ENCODE peak calls at places on chromosome 15, in ten cellular contexts. E is A549, I is uterus, M is HCT116, Z is transverse colon, X is adrenal gland, Q is GM12892, B is ovary, R is esophagus squamous epithelium, H is K562. S is an unnamed sample.
A peak's percentile ranks its signal among the peaks of the same experiment; 100 is the strongest.

GRCh38 chr15:52796742-52797515 is 6.8 kb upstream of the ONECUT1 start:
- DNase-seq in I (no peak), B (no peak), H (no peak), R (no peak), Z (no peak), M (no peak), Q (no peak), E (no peak), X (no peak), S (no peak)

GRCh38 chr15:55846108-55846707 is 103.3 kb upstream of the PRTG start:
- DNase-seq in I (peak; percentile 77), Z (peak; percentile 23), Q (no peak), B (no peak), M (peak; percentile 57), R (no peak), X (peak; percentile 60), E (peak; percentile 71), H (peak; percentile 50), S (peak; percentile 19)

GRCh38 chr15:69462030-69462492 is 9.4 kb downstream of the RPLP1 start:
- DNase-seq in E (no peak), H (no peak), Q (no peak), X (peak; percentile 76), B (peak; percentile 73), I (peak; percentile 47), Z (peak; percentile 50), R (no peak), M (no peak), S (no peak)

GRCh38 chr15:89772933-89773583 is 3.1 kb upstream of the MESP2 start:
- DNase-seq in Z (no peak), R (no peak), E (peak; percentile 79), H (no peak), B (no peak), X (no peak), Q (no peak), M (peak; percentile 29), I (no peak), S (no peak)

GRCh38 chr15:48451241-48451640 is 120.0 kb downstream of the DUT start:
- DNase-seq in H (no peak), I (no peak), R (no peak), Z (no peak), M (no peak), B (no peak), E (no peak), X (no peak), Q (no peak), S (no peak)

GRCh38 chr15:96494530-96494929 is 164.0 kb downstream of the NR2F2 start:
- DNase-seq in M (no peak), B (no peak), I (no peak), E (no peak), R (no peak), X (no peak), Z (no peak), H (no peak), Q (no peak), S (no peak)

GRCh38 chr15:31740203-31740602 is 290.1 kb upstream of the CHRNA7 start:
- DNase-seq in H (no peak), I (no peak), M (no peak), Z (no peak), R (no peak), B (no peak), Q (no peak), X (no peak), E (no peak), S (no peak)

GRCh38 chr15:66613743-66614142 is 47.9 kb upstream of the LCTL start:
- DNase-seq in E (no peak), R (no peak), M (no peak), Q (no peak), I (no peak), X (no peak), B (no peak), Z (no peak), H (no peak), S (no peak)

GRCh38 chr15:80660114-80660513 is 35.0 kb upstream of the ABHD17C start:
- DNase-seq in H (no peak), Z (peak; percentile 51), B (no peak), M (no peak), E (peak; percentile 55), X (peak; percentile 66), Q (no peak), R (no peak), I (no peak), S (no peak)

DNA sequence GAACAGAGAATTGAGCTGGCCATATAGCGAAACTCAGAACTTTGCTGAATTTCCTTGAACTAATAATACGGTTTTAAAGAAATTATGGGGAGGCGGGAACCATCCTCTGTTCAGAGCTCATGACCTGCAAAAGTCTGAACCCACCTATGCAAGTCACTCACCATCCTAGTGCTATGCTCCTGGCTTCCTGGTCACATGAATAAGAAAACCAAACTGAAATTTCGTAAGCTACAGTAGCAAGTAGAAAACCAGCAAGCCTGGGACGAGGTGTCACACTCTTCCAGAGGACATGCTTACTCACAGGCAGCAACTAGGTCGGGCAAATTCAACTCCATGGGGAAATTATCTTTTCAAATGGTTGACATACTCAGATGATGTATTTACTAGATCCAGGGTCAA is 31.2 kb downstream of the LDHAL6B start:
- DNase-seq in B (no peak), Q (no peak), Z (no peak), I (no peak), H (no peak), M (no peak), X (no peak), R (no peak), E (no peak), S (no peak)
- TF ChIP-seq POLR2A in B (no peak), Q (peak; percentile 37), Z (no peak), I (no peak), H (no peak), M (no peak), X (no peak), R (no peak), E (no peak), S (no peak)

GRCh38 chr15:64635486-64635815 is 139.9 kb downstream of the RBPMS2 start:
- DNase-seq in H (no peak), E (no peak), Z (no peak), I (peak; percentile 68), X (peak; percentile 74), M (no peak), Q (no peak), R (no peak), B (no peak), S (no peak)

GRCh38 chr15:64636101-64636500 is 139.3 kb downstream of the RBPMS2 start:
- DNase-seq in Q (no peak), M (no peak), X (no peak), E (no peak), I (no peak), H (no peak), B (no peak), Z (no peak), R (no peak), S (no peak)

GRCh38 chr15:64634576-64635485 is 140.6 kb downstream of the RBPMS2 start:
- DNase-seq in I (no peak), M (no peak), Q (no peak), Z (no peak), X (no peak), E (no peak), B (no peak), H (no peak), R (no peak), S (no peak)

GRCh38 chr15:64633332-64633731 is 142.1 kb downstream of the RBPMS2 start:
- DNase-seq in M (no peak), Q (no peak), Z (no peak), I (no peak), X (no peak), E (no peak), B (no peak), H (no peak), R (no peak), S (no peak)

GRCh38 chr15:64634020-64634419 is 141.4 kb downstream of the RBPMS2 start:
- DNase-seq in X (no peak), Q (peak; percentile 23), R (no peak), Z (peak; percentile 24), H (no peak), E (no peak), I (no peak), M (no peak), B (no peak), S (no peak)
- TF ChIP-seq POLR2A in X (no peak), Q (no peak), R (no peak), Z (no peak), H (no peak), E (no peak), I (no peak), M (no peak), B (no peak), S (no peak)

DNA sequence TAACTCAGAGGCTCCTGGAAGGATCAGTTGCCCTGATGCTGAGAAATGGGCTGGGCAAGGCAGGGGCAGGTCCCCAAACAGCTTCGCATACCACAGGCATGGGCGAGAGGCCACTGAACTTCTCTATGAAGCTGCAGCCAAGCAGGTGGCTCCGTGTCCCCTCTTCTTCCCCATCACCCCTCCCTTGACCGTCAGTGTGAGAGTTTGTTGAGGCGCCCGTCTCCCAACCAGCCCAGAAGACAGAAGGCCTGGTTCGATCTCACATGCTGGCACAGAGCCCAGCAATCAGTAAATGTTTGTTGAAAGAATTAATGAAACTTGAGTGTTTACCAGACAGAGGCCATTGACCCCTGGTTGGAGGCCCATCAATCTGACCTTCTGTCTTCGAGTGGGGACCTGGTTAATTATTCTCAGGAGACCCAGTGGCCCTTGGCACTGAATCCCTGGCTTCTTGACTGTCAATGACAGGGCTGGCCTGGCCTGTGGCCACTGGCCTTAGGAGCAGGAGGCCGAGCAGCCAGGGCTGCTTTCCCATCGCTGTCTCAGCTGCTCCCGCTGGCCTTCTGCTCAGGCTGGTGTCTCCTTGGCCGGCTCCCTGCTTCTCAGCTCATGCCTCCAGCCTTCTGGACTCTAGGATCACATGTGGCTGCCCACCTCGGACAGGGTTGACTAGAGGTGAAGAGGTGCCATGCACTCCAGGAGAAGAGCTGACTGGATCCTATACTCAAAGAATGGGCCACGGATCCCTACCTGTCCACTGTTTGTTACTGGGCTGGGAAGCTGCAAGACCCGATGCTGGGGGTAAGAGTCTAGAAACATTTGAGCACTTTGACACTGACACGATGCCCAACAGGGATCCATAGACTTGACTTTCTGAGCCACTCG is 113.4 kb downstream of the ASB7 start:
- DNase-seq in H (no peak), E (no peak), Z (peak; percentile 19), M (no peak), Q (no peak), I (no peak), R (no peak), X (peak; percentile 73), B (no peak), S (no peak)
- TF ChIP-seq POLR2A in H (no peak), E (no peak), Z (no peak), M (no peak), Q (no peak), I (no peak), R (no peak), X (no peak), B (no peak), S (no peak)

DNA sequence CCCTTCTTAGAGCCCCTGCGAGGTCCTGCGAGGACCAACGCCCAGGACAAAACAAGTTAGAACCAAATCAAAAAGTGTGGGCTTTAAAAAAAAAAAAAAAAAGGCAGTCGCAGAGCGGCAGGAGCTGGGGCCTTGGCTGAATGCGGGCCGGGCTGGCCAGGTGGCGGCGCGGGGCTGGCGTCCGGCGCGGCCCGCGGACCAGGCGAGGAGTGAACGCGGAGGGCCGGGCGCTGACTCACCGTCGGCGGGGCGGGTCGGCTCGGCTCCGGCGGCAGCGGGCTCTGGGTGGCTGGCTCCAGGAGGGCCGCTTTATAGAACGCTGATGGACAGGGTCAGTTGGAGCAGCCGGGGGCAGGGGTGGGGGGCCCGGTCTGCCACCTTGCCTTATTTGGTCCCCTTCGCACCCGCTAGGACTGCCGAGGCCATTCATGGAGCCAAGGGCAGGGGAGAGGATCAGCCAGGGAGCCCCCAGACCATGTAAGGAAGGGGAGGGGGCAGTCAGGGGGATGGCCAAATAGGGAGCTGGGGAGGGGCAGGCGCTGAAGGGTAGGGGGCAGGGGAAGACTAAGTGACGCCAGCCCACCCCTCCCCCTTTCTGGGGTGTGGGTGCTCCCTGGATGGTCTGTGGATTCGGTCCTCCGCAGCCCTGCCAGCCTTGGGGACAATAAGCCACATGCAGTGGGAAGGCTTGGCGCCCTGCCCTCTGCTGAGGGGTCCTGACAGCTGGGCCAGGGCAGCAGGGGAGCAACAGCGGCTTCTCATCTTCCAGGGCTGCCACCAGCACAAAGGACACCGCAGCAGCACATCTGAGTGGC is at the start of gene ACTC1:
- DNase-seq in R (no peak), B (peak; percentile 37), M (no peak), H (peak; percentile 78), Z (no peak), I (peak; percentile 54), Q (no peak), E (peak; percentile 66), X (peak; percentile 72), S (peak; percentile 60)
- TF ChIP-seq POLR2A in R (no peak), B (no peak), M (no peak), H (no peak), Z (no peak), I (no peak), Q (no peak), E (no peak), X (no peak), S (no peak)

S was measured in H54.